ENCODE peak calls at places on chromosomes 7 and 10, in nine cellular contexts. One of them, this sample, is unnamed.

GRCh38 chr7:76409537-76409936 is at the start of gene SSC4D:
- DNase-seq in pancreas: no peak
- DNase-seq in D721Med: no peak
- DNase-seq in fibroblast of pulmonary artery: no peak
- DNase-seq in Calu3: no peak
- DNase-seq in iPS-NIHi11: peak
- DNase-seq in effector memory CD8-positive, alpha-beta T cell: no peak
- DNase-seq in NCI-H2171: peak
- DNase-seq in activated T-helper 1 cell treated with anti-CD3 and anti-CD28 coated beads, Interleukin-12 subunit alpha, Interleukin-12 subunit beta, Interleukin-2, Interleukin-4 antibody, amounts not matched to agents 30 ng/mL and 10 ng/mL and 1 ng/mL, durations not matched to agents 14 hours and 24 hours and 36 hours: no peak
- DNase-seq in this sample: no peak

GRCh38 chr10:24132741-24133140 is 76.2 kb upstream of the KIAA1217 start:
- DNase-seq in pancreas: no peak
- DNase-seq in D721Med: no peak
- DNase-seq in fibroblast of pulmonary artery: peak
- DNase-seq in Calu3: no peak
- DNase-seq in iPS-NIHi11: no peak
- DNase-seq in effector memory CD8-positive, alpha-beta T cell: no peak
- DNase-seq in NCI-H2171: no peak
- DNase-seq in activated T-helper 1 cell treated with anti-CD3 and anti-CD28 coated beads, Interleukin-12 subunit alpha, Interleukin-12 subunit beta, Interleukin-2, Interleukin-4 antibody, amounts not matched to agents 30 ng/mL and 10 ng/mL and 1 ng/mL, durations not matched to agents 14 hours and 24 hours and 36 hours: no peak
- DNase-seq in this sample: no peak

GRCh38 chr7:102098986-102099385 is 187.7 kb upstream of the SH2B2 start:
- DNase-seq in pancreas: no peak
- DNase-seq in D721Med: no peak
- DNase-seq in fibroblast of pulmonary artery: no peak
- DNase-seq in Calu3: no peak
- DNase-seq in iPS-NIHi11: no peak
- DNase-seq in effector memory CD8-positive, alpha-beta T cell: no peak
- DNase-seq in NCI-H2171: no peak
- DNase-seq in activated T-helper 1 cell treated with anti-CD3 and anti-CD28 coated beads, Interleukin-12 subunit alpha, Interleukin-12 subunit beta, Interleukin-2, Interleukin-4 antibody, amounts not matched to agents 30 ng/mL and 10 ng/mL and 1 ng/mL, durations not matched to agents 14 hours and 24 hours and 36 hours: no peak
- DNase-seq in this sample: peak

GRCh38 chr10:79155301-79156081 is 86.7 kb downstream of the ZMIZ1 start:
- DNase-seq in pancreas: no peak
- DNase-seq in D721Med: no peak
- DNase-seq in fibroblast of pulmonary artery: no peak
- DNase-seq in Calu3: no peak
- DNase-seq in iPS-NIHi11: no peak
- DNase-seq in effector memory CD8-positive, alpha-beta T cell: no peak
- DNase-seq in NCI-H2171: no peak
- DNase-seq in activated T-helper 1 cell treated with anti-CD3 and anti-CD28 coated beads, Interleukin-12 subunit alpha, Interleukin-12 subunit beta, Interleukin-2, Interleukin-4 antibody, amounts not matched to agents 30 ng/mL and 10 ng/mL and 1 ng/mL, durations not matched to agents 14 hours and 24 hours and 36 hours: no peak
- DNase-seq in this sample: no peak

GRCh38 chr7:46034056-46034768 is 113.1 kb upstream of the IGFBP3 start:
- DNase-seq in pancreas: no peak
- DNase-seq in D721Med: no peak
- DNase-seq in fibroblast of pulmonary artery: peak
- DNase-seq in Calu3: no peak
- DNase-seq in iPS-NIHi11: no peak
- DNase-seq in effector memory CD8-positive, alpha-beta T cell: no peak
- DNase-seq in NCI-H2171: no peak
- DNase-seq in activated T-helper 1 cell treated with anti-CD3 and anti-CD28 coated beads, Interleukin-12 subunit alpha, Interleukin-12 subunit beta, Interleukin-2, Interleukin-4 antibody, amounts not matched to agents 30 ng/mL and 10 ng/mL and 1 ng/mL, durations not matched to agents 14 hours and 24 hours and 36 hours: no peak
- DNase-seq in this sample: no peak

GRCh38 chr7:30633223-30633622 is 38.5 kb downstream of the GARS1 start:
- DNase-seq in pancreas: no peak
- DNase-seq in D721Med: no peak
- DNase-seq in fibroblast of pulmonary artery: no peak
- DNase-seq in Calu3: no peak
- DNase-seq in iPS-NIHi11: no peak
- DNase-seq in effector memory CD8-positive, alpha-beta T cell: no peak
- DNase-seq in NCI-H2171: no peak
- DNase-seq in activated T-helper 1 cell treated with anti-CD3 and anti-CD28 coated beads, Interleukin-12 subunit alpha, Interleukin-12 subunit beta, Interleukin-2, Interleukin-4 antibody, amounts not matched to agents 30 ng/mL and 10 ng/mL and 1 ng/mL, durations not matched to agents 14 hours and 24 hours and 36 hours: no peak
- DNase-seq in this sample: no peak

GRCh38 chr7:48298779-48299178 is 127.5 kb downstream of the ABCA13 start:
- DNase-seq in pancreas: no peak
- DNase-seq in D721Med: no peak
- DNase-seq in fibroblast of pulmonary artery: peak
- DNase-seq in Calu3: no peak
- DNase-seq in iPS-NIHi11: no peak
- DNase-seq in effector memory CD8-positive, alpha-beta T cell: no peak
- DNase-seq in NCI-H2171: no peak
- DNase-seq in activated T-helper 1 cell treated with anti-CD3 and anti-CD28 coated beads, Interleukin-12 subunit alpha, Interleukin-12 subunit beta, Interleukin-2, Interleukin-4 antibody, amounts not matched to agents 30 ng/mL and 10 ng/mL and 1 ng/mL, durations not matched to agents 14 hours and 24 hours and 36 hours: no peak
- DNase-seq in this sample: no peak

GRCh38 chr7:143422033-143422432 is 13.4 kb upstream of the EPHA1 start:
- DNase-seq in pancreas: no peak
- DNase-seq in D721Med: no peak
- DNase-seq in fibroblast of pulmonary artery: no peak
- DNase-seq in Calu3: no peak
- DNase-seq in iPS-NIHi11: no peak
- DNase-seq in effector memory CD8-positive, alpha-beta T cell: no peak
- DNase-seq in NCI-H2171: no peak
- DNase-seq in activated T-helper 1 cell treated with anti-CD3 and anti-CD28 coated beads, Interleukin-12 subunit alpha, Interleukin-12 subunit beta, Interleukin-2, Interleukin-4 antibody, amounts not matched to agents 30 ng/mL and 10 ng/mL and 1 ng/mL, durations not matched to agents 14 hours and 24 hours and 36 hours: no peak
- DNase-seq in this sample: no peak

GRCh38 chr10:94183666-94184264 is 179.0 kb downstream of the NOC3L start:
- DNase-seq in pancreas: no peak
- DNase-seq in D721Med: no peak
- DNase-seq in fibroblast of pulmonary artery: peak
- DNase-seq in Calu3: no peak
- DNase-seq in iPS-NIHi11: no peak
- DNase-seq in effector memory CD8-positive, alpha-beta T cell: no peak
- DNase-seq in NCI-H2171: no peak
- DNase-seq in activated T-helper 1 cell treated with anti-CD3 and anti-CD28 coated beads, Interleukin-12 subunit alpha, Interleukin-12 subunit beta, Interleukin-2, Interleukin-4 antibody, amounts not matched to agents 30 ng/mL and 10 ng/mL and 1 ng/mL, durations not matched to agents 14 hours and 24 hours and 36 hours: no peak
- DNase-seq in this sample: no peak

GRCh38 chr7:81684513-81685262 is 85.2 kb downstream of the HGF start:
- DNase-seq in pancreas: peak
- DNase-seq in D721Med: no peak
- DNase-seq in fibroblast of pulmonary artery: peak
- DNase-seq in Calu3: peak
- DNase-seq in iPS-NIHi11: peak
- DNase-seq in effector memory CD8-positive, alpha-beta T cell: no peak
- DNase-seq in NCI-H2171: peak
- DNase-seq in activated T-helper 1 cell treated with anti-CD3 and anti-CD28 coated beads, Interleukin-12 subunit alpha, Interleukin-12 subunit beta, Interleukin-2, Interleukin-4 antibody, amounts not matched to agents 30 ng/mL and 10 ng/mL and 1 ng/mL, durations not matched to agents 14 hours and 24 hours and 36 hours: no peak
- DNase-seq in this sample: peak

GRCh38 chr10:88244781-88245350 is 338.3 kb downstream of the RNLS start:
- DNase-seq in pancreas: no peak
- DNase-seq in D721Med: no peak
- DNase-seq in fibroblast of pulmonary artery: no peak
- DNase-seq in Calu3: no peak
- DNase-seq in iPS-NIHi11: no peak
- DNase-seq in effector memory CD8-positive, alpha-beta T cell: no peak
- DNase-seq in NCI-H2171: no peak
- DNase-seq in activated T-helper 1 cell treated with anti-CD3 and anti-CD28 coated beads, Interleukin-12 subunit alpha, Interleukin-12 subunit beta, Interleukin-2, Interleukin-4 antibody, amounts not matched to agents 30 ng/mL and 10 ng/mL and 1 ng/mL, durations not matched to agents 14 hours and 24 hours and 36 hours: no peak
- DNase-seq in this sample: no peak

This sample was measured in osteocyte.